ENCODE peak calls at places on chromosomes 6 and 20, in four cellular contexts. M, O, H and R are unnamed samples.

GRCh38 chr20:57133926-57134650 is 132.4 kb downstream of the BMP7 start:
- DNase-seq in M (no peak), O (no peak), H (no peak), R (no peak)

GRCh38 chr6:20146291-20146690 is 66.0 kb downstream of the MBOAT1 start:
- DNase-seq in M (no peak), H (no peak), O (no peak), R (no peak)

GRCh38 chr6:29603930-29604329 is 19.0 kb downstream of the OR2H2 start:
- DNase-seq in O (no peak), H (no peak), M (no peak), R (no peak)

GRCh38 chr6:167827062-167827587 is 414 bp downstream of the AFDN start:
- DNase-seq in O (no peak), H (no peak), M (peak; percentile 61), R (no peak)

GRCh38 chr6:160036790-160037206 is 67.9 kb downstream of the IGF2R start:
- DNase-seq in O (no peak), H (no peak), M (no peak), R (no peak)

GRCh38 chr6:45115696-45116095 is 212.4 kb upstream of the RUNX2 start:
- DNase-seq in H (no peak), M (no peak), O (no peak), R (no peak)

GRCh38 chr6:41573268-41573667 is 27.1 kb downstream of the FOXP4 start:
- DNase-seq in M (no peak), O (no peak), H (no peak), R (no peak)

GRCh38 chr6:3795836-3796395 is 44.4 kb upstream of the PXDC1 start:
- DNase-seq in H (no peak), M (no peak), O (no peak), R (no peak)

GRCh38 chr20:22536141-22536828 is 48.1 kb downstream of the FOXA2 start:
- DNase-seq in H (no peak), M (no peak), O (no peak), R (no peak)

GRCh38 chr6:169296622-169297021 is 43.0 kb upstream of the THBS2 start:
- DNase-seq in H (no peak), O (no peak), M (no peak), R (peak; percentile 2)

GRCh38 chr20:31871602-31871954 is 1.1 kb downstream of the TTLL9 start:
- DNase-seq in M (no peak), H (no peak), O (no peak), R (no peak)

GRCh38 chr6:109527989-109528388 is 45.0 kb upstream of the ZBTB24 start:
- DNase-seq in H (peak; percentile 20), M (peak; percentile 43), O (no peak), R (no peak)

GRCh38 chr6:140285998-140286690 is 911.7 kb upstream of the CITED2 start:
- DNase-seq in H (no peak), O (no peak), M (no peak), R (no peak)

GRCh38 chr6:2063547-2063946 is 181.9 kb downstream of the GMDS start:
- DNase-seq in O (no peak), M (no peak), H (no peak), R (no peak)

GRCh38 chr6:2055914-2056313 is 189.5 kb downstream of the GMDS start:
- DNase-seq in O (no peak), M (no peak), H (no peak), R (no peak)

GRCh38 chr6:2061880-2062279 is 183.5 kb downstream of the GMDS start:
- DNase-seq in O (no peak), M (no peak), H (no peak), R (no peak)
- TF ChIP-seq HDAC6 in O (no peak), M (no peak), H (no peak), R (no peak)

GRCh38 chr6:291148-291696 is 1.1 kb upstream of the DUSP22 start:
- DNase-seq in H (no peak), M (peak; percentile 21), O (no peak), R (no peak)
- TF ChIP-seq HDAC6 in H (no peak), M (no peak), O (no peak), R (no peak)

DNA sequence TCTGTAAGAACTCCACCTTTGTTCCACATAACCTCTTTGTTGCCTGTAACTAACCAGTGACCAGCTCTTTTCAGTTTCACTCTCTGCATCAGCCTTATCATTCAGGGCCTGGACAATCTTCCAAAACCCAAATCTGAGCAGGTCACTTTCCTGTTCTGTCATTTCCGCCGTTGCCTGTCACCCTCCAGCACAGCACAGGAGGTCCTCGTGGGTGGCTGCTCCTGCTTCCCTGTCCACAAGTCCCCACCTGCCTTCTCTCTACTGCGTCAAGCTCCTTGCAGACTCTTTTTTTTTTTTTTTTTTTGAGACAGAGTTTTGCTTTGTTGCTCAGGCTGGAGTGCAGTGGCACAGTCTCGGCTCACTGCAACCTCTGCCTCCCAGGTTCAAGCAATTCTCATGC is 73.9 kb downstream of the MTHFD1L start:
- DNase-seq in M (no peak), H (no peak), O (no peak), R (no peak)
- TF ChIP-seq HDAC6 in M (no peak), H (no peak), O (no peak), R (no peak)

GRCh38 chr20:50472693-50473610 is 37.2 kb upstream of the PTPN1 start:
- DNase-seq in M (no peak), H (no peak), O (no peak), R (no peak)

GRCh38 chr20:50469796-50470195 is 40.4 kb upstream of the PTPN1 start:
- DNase-seq in M (no peak), H (peak; percentile 44), O (no peak), R (no peak)

GRCh38 chr20:50470249-50470858 is 39.8 kb upstream of the PTPN1 start:
- DNase-seq in H (no peak), M (peak; percentile 37), O (no peak), R (no peak)

GRCh38 chr20:50469324-50469723 is 40.9 kb upstream of the PTPN1 start:
- DNase-seq in H (no peak), M (no peak), O (no peak), R (no peak)

DNA sequence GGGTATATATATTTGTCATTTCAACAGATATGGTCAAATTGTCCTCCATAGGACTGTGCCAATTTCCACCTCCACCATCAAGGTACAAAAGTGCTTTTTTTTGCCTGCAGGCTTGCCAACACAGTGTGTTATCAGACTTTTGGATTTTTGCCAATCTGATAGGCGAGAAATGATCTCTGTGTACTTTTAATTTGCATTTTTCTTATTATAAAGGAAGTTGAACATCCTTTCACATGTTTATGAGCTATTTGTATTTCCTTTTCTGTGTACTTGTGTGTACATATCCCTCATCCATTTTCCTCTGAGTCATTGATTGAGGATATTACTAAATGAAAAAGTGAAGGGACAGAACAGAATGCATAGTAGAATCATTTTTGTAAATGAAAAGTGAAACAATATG is 39.0 kb upstream of the PTPN1 start:
- DNase-seq in M (no peak), H (no peak), O (no peak), R (no peak)
- TF ChIP-seq HDAC6 in M (no peak), H (no peak), O (no peak), R (no peak)